ENCODE peak calls at places on chromosomes 16 and 17, in six cellular contexts. A is nephron progenitor cell, K is fibroblast of lung, N is tibial artery, C is AG09319, M is esophagus squamous epithelium. S is an unnamed sample.
A peak's percentile ranks its signal among the peaks of the same experiment; 100 is the strongest.

GRCh38 chr17:18028114-18028513 is 10.9 kb downstream of the ATPAF2 start:
- DNase-seq in A (no peak), K (no peak), N (peak; percentile 32), C (no peak), M (no peak), S (no peak)

GRCh38 chr16:58738672-58739296 is 4.7 kb upstream of the GOT2 start:
- DNase-seq in A (no peak), K (no peak), N (no peak), C (no peak), M (no peak), S (no peak)

GRCh38 chr17:47235923-47236322 is 17.7 kb upstream of the ITGB3 start:
- DNase-seq in A (no peak), K (no peak), N (no peak), C (no peak), M (no peak), S (no peak)

GRCh38 chr17:45578516-45579455 is 88.3 kb upstream of the PLEKHM1 start:
- DNase-seq in A (no peak), K (peak; percentile 2), N (no peak), C (no peak), M (no peak), S (no peak)

GRCh38 chr17:57625511-57625910 is 119.6 kb downstream of the CCDC182 start:
- DNase-seq in A (no peak), K (no peak), N (no peak), C (no peak), M (no peak), S (no peak)

GRCh38 chr16:89246903-89247733 is 29.6 kb downstream of the ZNF778 start:
- DNase-seq in A (peak; percentile 99), K (peak; percentile 87), N (peak; percentile 89), C (peak; percentile 59), M (peak; percentile 30), S (peak; percentile 22)

GRCh38 chr17:18323007-18323406 is 7.9 kb downstream of the SMCR8 start:
- DNase-seq in A (no peak), K (no peak), N (no peak), C (no peak), M (no peak), S (no peak)

GRCh38 chr17:31008374-31009035 is 37.7 kb downstream of the RNF135 start:
- DNase-seq in A (peak; percentile 71), K (peak; percentile 69), N (peak; percentile 79), C (no peak), M (no peak), S (no peak)

GRCh38 chr17:75430159-75430748 is 24.8 kb upstream of the GRB2 start:
- DNase-seq in A (peak; percentile 34), K (no peak), N (peak; percentile 65), C (peak; percentile 45), M (no peak), S (peak; percentile 74)

GRCh38 chr17:51016099-51016498 is 104.6 kb downstream of the SPAG9 start:
- DNase-seq in A (no peak), K (no peak), N (no peak), C (no peak), M (no peak), S (no peak)

GRCh38 chr16:51374346-51374745 is 223.3 kb upstream of the SALL1 start:
- DNase-seq in A (no peak), K (peak; percentile 68), N (no peak), C (peak; percentile 38), M (no peak), S (peak; percentile 62)

GRCh38 chr17:82243648-82244412 is 15.0 kb downstream of the SLC16A3 start:
- DNase-seq in A (no peak), K (no peak), N (no peak), C (no peak), M (no peak), S (no peak)

GRCh38 chr16:75550211-75550662 is 5.8 kb downstream of the TMEM231 start:
- DNase-seq in A (no peak), K (peak; percentile 26), N (peak; percentile 73), C (no peak), M (no peak), S (no peak)

GRCh38 chr16:7304257-7304656 is 28.4 kb upstream of the RBFOX1 start:
- DNase-seq in A (peak; percentile 22), K (no peak), N (no peak), C (no peak), M (no peak), S (no peak)

GRCh38 chr17:57273471-57273870 is 17.1 kb downstream of the MSI2 start:
- DNase-seq in A (no peak), K (no peak), N (no peak), C (no peak), M (no peak), S (no peak)

GRCh38 chr17:4823373-4824089 is 9.6 kb upstream of the MINK1 start:
- DNase-seq in A (no peak), K (no peak), N (no peak), C (no peak), M (no peak), S (no peak)

GRCh38 chr17:79331492-79331891 is 256.9 kb downstream of the ENGASE start:
- DNase-seq in A (no peak), K (no peak), N (no peak), C (no peak), M (no peak), S (no peak)

GRCh38 chr17:64441772-64442549 is 7.0 kb upstream of the MILR1 start:
- DNase-seq in A (no peak), K (peak; percentile 52), N (peak; percentile 70), C (no peak), M (no peak), S (peak; percentile 37)

GRCh38 chr17:55433629-55434422 is 12.2 kb upstream of the MMD start:
- DNase-seq in A (no peak), K (peak; percentile 99), N (no peak), C (peak; percentile 74), M (no peak), S (peak; percentile 39)

GRCh38 chr16:57862698-57863433 is 60.6 kb upstream of the KIFC3 start:
- DNase-seq in A (peak; percentile 28), K (no peak), N (no peak), C (no peak), M (no peak), S (no peak)

GRCh38 chr17:19720631-19721426 is 4.4 kb upstream of the SLC47A2 start:
- DNase-seq in A (peak; percentile 30), K (no peak), N (no peak), C (no peak), M (no peak), S (no peak)

GRCh38 chr17:31674305-31674704 is 184.7 kb downstream of the COPRS start:
- DNase-seq in A (no peak), K (peak; percentile 54), N (no peak), C (no peak), M (no peak), S (no peak)

GRCh38 chr17:21377821-21378396 is 1.8 kb downstream of the KCNJ12 start:
- DNase-seq in A (peak; percentile 60), K (no peak), N (no peak), C (no peak), M (no peak), S (no peak)

GRCh38 chr16:49558451-49558850 is 184.8 kb downstream of the C16orf78 start:
- DNase-seq in A (no peak), K (no peak), N (no peak), C (no peak), M (no peak), S (no peak)

GRCh38 chr16:49557070-49557446 is 183.5 kb downstream of the C16orf78 start:
- DNase-seq in A (peak; percentile 67), K (no peak), N (no peak), C (no peak), M (no peak), S (no peak)

GRCh38 chr16:49559242-49559641 is 185.6 kb downstream of the C16orf78 start:
- DNase-seq in A (no peak), K (no peak), N (no peak), C (no peak), M (no peak), S (no peak)

GRCh38 chr16:49560018-49560830 is 186.6 kb downstream of the C16orf78 start:
- DNase-seq in A (no peak), K (peak; percentile 18), N (no peak), C (no peak), M (no peak), S (no peak)

GRCh38 chr16:49556252-49557069 is 182.9 kb downstream of the C16orf78 start:
- DNase-seq in A (peak; percentile 33), K (peak; percentile 54), N (no peak), C (no peak), M (no peak), S (peak; percentile 16)
- TF ChIP-seq CTCF in A (peak; percentile 73), K (peak; percentile 26), N (peak; percentile 36), C (peak; percentile 37), M (peak; percentile 21), S (peak; percentile 71)

GRCh38 chr16:10594312-10594950 is 14.0 kb upstream of the EMP2 start:
- DNase-seq in A (no peak), K (no peak), N (no peak), C (no peak), M (no peak), S (no peak)
- TF ChIP-seq CTCF in A (no peak), K (no peak), N (no peak), C (no peak), M (no peak), S (no peak)

GRCh38 chr16:12099451-12100123 is 123.1 kb downstream of the SNX29 start:
- DNase-seq in A (no peak), K (no peak), N (no peak), C (no peak), M (no peak), S (no peak)
- TF ChIP-seq CTCF in A (no peak), K (no peak), N (no peak), C (no peak), M (no peak), S (no peak)

GRCh38 chr17:7445011-7445927 is at the start of gene CHRNB1:
- DNase-seq in A (peak; percentile 94), K (peak; percentile 20), N (peak; percentile 64), C (no peak), M (no peak), S (no peak)

GRCh38 chr17:7444682-7445010 is 215 bp upstream of the CHRNB1 start:
- DNase-seq in A (no peak), K (no peak), N (no peak), C (no peak), M (no peak), S (no peak)

GRCh38 chr17:7446669-7447068 is 1.8 kb downstream of the CHRNB1 start:
- DNase-seq in A (no peak), K (no peak), N (no peak), C (no peak), M (no peak), S (no peak)

GRCh38 chr17:7443499-7444485 is 1.1 kb upstream of the CHRNB1 start:
- DNase-seq in A (no peak), K (peak; percentile 52), N (no peak), C (no peak), M (no peak), S (no peak)

GRCh38 chr17:7448461-7448860 is 3.6 kb downstream of the CHRNB1 start:
- DNase-seq in A (no peak), K (no peak), N (no peak), C (no peak), M (no peak), S (no peak)
- TF ChIP-seq CTCF in A (no peak), K (no peak), N (no peak), C (no peak), M (no peak), S (no peak)